ENCODE peak calls at places on chromosomes 16 and 17, in six cellular contexts. N is NCI-H1105; P is heart right ventricle; B is stimulated activated CD8-positive, alpha-beta memory T cell treated with anti-CD3 and anti-CD28 coated beads, Interleukin-7, amount 100 ng/mL, for 48 hours; E is HT-29; G is Calu3. K is an unnamed sample.

GRCh38 chr17:70107441-70107840 is 32.4 kb downstream of the KCNJ16 start:
- DNase-seq in N (no peak), P (no peak), B (no peak), E (no peak), G (no peak), K (no peak)

GRCh38 chr17:74767111-74767516 is 9.0 kb downstream of the NAT9 start:
- DNase-seq in N (no peak), P (no peak), B (no peak), E (no peak), G (no peak), K (no peak)

GRCh38 chr17:81821603-81822311 is 11.3 kb downstream of the MCRIP1 start:
- DNase-seq in N (no peak), P (peak; percentile 85), B (no peak), E (peak; percentile 91), G (peak; percentile 88), K (peak; percentile 84)

GRCh38 chr16:24776486-24777220 is 47.2 kb downstream of the TNRC6A start:
- DNase-seq in N (no peak), P (peak; percentile 41), B (no peak), E (no peak), G (no peak), K (peak; percentile 37)

GRCh38 chr16:89216315-89217137 is 977 bp upstream of the ZNF778 start:
- DNase-seq in N (peak; percentile 32), P (peak; percentile 77), B (peak; percentile 56), E (peak; percentile 80), G (peak; percentile 82), K (peak; percentile 80)

GRCh38 chr16:67156146-67156844 is 3.4 kb downstream of the TRADD start:
- DNase-seq in N (no peak), P (no peak), B (no peak), E (no peak), G (no peak), K (no peak)

GRCh38 chr16:65176603-65177002 is 54.7 kb upstream of the CDH11 start:
- DNase-seq in N (no peak), P (peak; percentile 51), B (no peak), E (no peak), G (no peak), K (peak; percentile 54)

GRCh38 chr17:63962298-63962744 is 10.4 kb downstream of the SCN4A start:
- DNase-seq in N (no peak), P (no peak), B (no peak), E (no peak), G (no peak), K (no peak)

GRCh38 chr17:8016632-8017424 is 14.4 kb downstream of the GUCY2D start:
- DNase-seq in N (peak; percentile 67), P (no peak), B (no peak), E (no peak), G (peak; percentile 12), K (no peak)

GRCh38 chr17:72136692-72137550 is 16.1 kb downstream of the SOX9 start:
- DNase-seq in N (no peak), P (no peak), B (no peak), E (peak; percentile 37), G (no peak), K (no peak)

GRCh38 chr17:5707482-5707881 is 123.2 kb upstream of the NLRP1 start:
- DNase-seq in N (no peak), P (no peak), B (no peak), E (no peak), G (no peak), K (no peak)

GRCh38 chr16:68779891-68780290 is 42.8 kb downstream of the CDH1 start:
- DNase-seq in N (no peak), P (no peak), B (no peak), E (peak; percentile 12), G (no peak), K (no peak)

GRCh38 chr16:89581045-89581695 is 5.6 kb downstream of the CPNE7 start:
- DNase-seq in N (no peak), P (no peak), B (no peak), E (no peak), G (peak; percentile 77), K (no peak)

GRCh38 chr17:633641-634091 is 81.0 kb downstream of the VPS53 start:
- DNase-seq in N (no peak), P (peak; percentile 22), B (no peak), E (no peak), G (no peak), K (no peak)

GRCh38 chr16:23079683-23080221 is 69.5 kb downstream of the USP31 start:
- DNase-seq in N (peak; percentile 68), P (no peak), B (no peak), E (peak; percentile 74), G (peak; percentile 68), K (no peak)

GRCh38 chr16:85289760-85290625 is 177.7 kb upstream of the CIBAR2 start:
- DNase-seq in N (no peak), P (no peak), B (no peak), E (no peak), G (no peak), K (no peak)

GRCh38 chr17:3754458-3755334 is 31.0 kb downstream of the HASPIN start:
- DNase-seq in N (peak; percentile 94), P (no peak), B (no peak), E (peak; percentile 96), G (peak; percentile 94), K (no peak)

GRCh38 chr17:5584971-5585794 is 874 bp upstream of the NLRP1 start:
- DNase-seq in N (no peak), P (no peak), B (no peak), E (no peak), G (peak; percentile 6), K (peak; percentile 26)

GRCh38 chr16:29974291-29975133 is 844 bp downstream of the TAOK2 start:
- DNase-seq in N (no peak), P (peak; percentile 71), B (no peak), E (no peak), G (peak; percentile 32), K (no peak)

GRCh38 chr16:75097941-75098897 is 18.4 kb downstream of the LDHD start:
- DNase-seq in N (no peak), P (no peak), B (peak; percentile 54), E (no peak), G (no peak), K (no peak)

GRCh38 chr17:65558683-65559311 is 2.7 kb downstream of the AXIN2 start:
- DNase-seq in N (no peak), P (no peak), B (no peak), E (peak; percentile 47), G (no peak), K (no peak)

GRCh38 chr17:70067104-70067503 is 7.9 kb upstream of the KCNJ16 start:
- DNase-seq in N (no peak), P (no peak), B (no peak), E (no peak), G (no peak), K (no peak)

GRCh38 chr17:64097196-64097936 is 32.6 kb downstream of the ERN1 start:
- DNase-seq in N (no peak), P (no peak), B (no peak), E (no peak), G (no peak), K (no peak)

GRCh38 chr17:1078831-1079561 is 82.1 kb downstream of the TIMM22 start:
- DNase-seq in N (no peak), P (peak; percentile 62), B (no peak), E (no peak), G (no peak), K (peak; percentile 65)

GRCh38 chr17:69480197-69480596 is 65.7 kb downstream of the MAP2K6 start:
- DNase-seq in N (no peak), P (no peak), B (no peak), E (no peak), G (no peak), K (no peak)

GRCh38 chr16:82040296-82040695 is 5.2 kb downstream of the HSD17B2 start:
- DNase-seq in N (no peak), P (no peak), B (no peak), E (no peak), G (no peak), K (no peak)

GRCh38 chr17:38725066-38725465 is 5.1 kb upstream of the CISD3 start:
- DNase-seq in N (no peak), P (no peak), B (no peak), E (no peak), G (no peak), K (no peak)

K was measured in left ventricle myocardium inferior.